ENCODE peak calls at places on chromosomes 6 and 20, in eight cellular contexts. One of them, this sample, is unnamed.

GRCh38 chr20:37276494-37277252 is 12.8 kb upstream of the MANBAL start:
- DNase-seq in CD8-positive, alpha-beta T cell: no peak
- DNase-seq in pancreas: peak; percentile 43
- DNase-seq in retinal pigment epithelial cell: no peak
- DNase-seq in foreskin fibroblast: peak; percentile 86
- DNase-seq in cardiac fibroblast: peak; percentile 85
- DNase-seq in breast epithelium: peak; percentile 49
- DNase-seq in tibial artery: peak; percentile 33
- DNase-seq in this sample: peak; percentile 85

GRCh38 chr20:37200926-37201826 is 21.8 kb upstream of the MROH8 start:
- DNase-seq in CD8-positive, alpha-beta T cell: no peak
- DNase-seq in retinal pigment epithelial cell: no peak
- DNase-seq in cardiac fibroblast: no peak
- DNase-seq in breast epithelium: no peak
- DNase-seq in foreskin fibroblast: no peak
- DNase-seq in tibial artery: no peak
- DNase-seq in pancreas: no peak
- DNase-seq in this sample: no peak

GRCh38 chr6:168150551-168151444 is 71.8 kb upstream of the FRMD1 start:
- DNase-seq in cardiac fibroblast: no peak
- DNase-seq in pancreas: no peak
- DNase-seq in retinal pigment epithelial cell: no peak
- DNase-seq in tibial artery: no peak
- DNase-seq in foreskin fibroblast: no peak
- DNase-seq in breast epithelium: peak; percentile 16
- DNase-seq in CD8-positive, alpha-beta T cell: no peak
- DNase-seq in this sample: no peak

GRCh38 chr6:113968472-113968871 is 2.5 kb downstream of the HDAC2 start:
- DNase-seq in retinal pigment epithelial cell: no peak
- DNase-seq in CD8-positive, alpha-beta T cell: no peak
- DNase-seq in tibial artery: no peak
- DNase-seq in foreskin fibroblast: no peak
- DNase-seq in pancreas: no peak
- DNase-seq in cardiac fibroblast: no peak
- DNase-seq in breast epithelium: no peak
- DNase-seq in this sample: no peak

GRCh38 chr20:18571009-18571408 is 3.8 kb downstream of the SMIM26 start:
- DNase-seq in CD8-positive, alpha-beta T cell: no peak
- DNase-seq in retinal pigment epithelial cell: no peak
- DNase-seq in breast epithelium: no peak
- DNase-seq in foreskin fibroblast: no peak
- DNase-seq in cardiac fibroblast: no peak
- DNase-seq in tibial artery: no peak
- DNase-seq in pancreas: no peak
- DNase-seq in this sample: no peak

GRCh38 chr20:44750081-44750805 is 4.6 kb downstream of the KCNK15 start:
- DNase-seq in pancreas: peak; percentile 17
- DNase-seq in retinal pigment epithelial cell: no peak
- DNase-seq in CD8-positive, alpha-beta T cell: no peak
- DNase-seq in tibial artery: no peak
- DNase-seq in foreskin fibroblast: no peak
- DNase-seq in cardiac fibroblast: no peak
- DNase-seq in breast epithelium: no peak
- DNase-seq in this sample: no peak

GRCh38 chr6:130050230-130050629 is 31.8 kb downstream of the L3MBTL3 start:
- DNase-seq in tibial artery: no peak
- DNase-seq in CD8-positive, alpha-beta T cell: no peak
- DNase-seq in retinal pigment epithelial cell: no peak
- DNase-seq in breast epithelium: no peak
- DNase-seq in cardiac fibroblast: peak; percentile 21
- DNase-seq in foreskin fibroblast: peak; percentile 47
- DNase-seq in pancreas: no peak
- DNase-seq in this sample: peak; percentile 15

GRCh38 chr20:20360464-20360863 is 7.4 kb upstream of the INSM1 start:
- DNase-seq in cardiac fibroblast: peak; percentile 76
- DNase-seq in breast epithelium: no peak
- DNase-seq in pancreas: no peak
- DNase-seq in CD8-positive, alpha-beta T cell: no peak
- DNase-seq in retinal pigment epithelial cell: peak; percentile 27
- DNase-seq in tibial artery: no peak
- DNase-seq in foreskin fibroblast: peak; percentile 52
- DNase-seq in this sample: peak; percentile 33

GRCh38 chr6:111623046-111623718 is 17.5 kb upstream of the TRAF3IP2 start:
- DNase-seq in pancreas: no peak
- DNase-seq in CD8-positive, alpha-beta T cell: no peak
- DNase-seq in foreskin fibroblast: no peak
- DNase-seq in cardiac fibroblast: no peak
- DNase-seq in retinal pigment epithelial cell: no peak
- DNase-seq in breast epithelium: no peak
- DNase-seq in tibial artery: no peak
- DNase-seq in this sample: no peak

GRCh38 chr20:49784291-49784690 is 28.3 kb upstream of the SLC9A8 start:
- DNase-seq in CD8-positive, alpha-beta T cell: no peak
- DNase-seq in cardiac fibroblast: no peak
- DNase-seq in pancreas: no peak
- DNase-seq in retinal pigment epithelial cell: no peak
- DNase-seq in tibial artery: no peak
- DNase-seq in breast epithelium: no peak
- DNase-seq in foreskin fibroblast: no peak
- DNase-seq in this sample: no peak

GRCh38 chr20:49786226-49786625 is 26.4 kb upstream of the SLC9A8 start:
- DNase-seq in pancreas: no peak
- DNase-seq in tibial artery: no peak
- DNase-seq in CD8-positive, alpha-beta T cell: no peak
- DNase-seq in breast epithelium: no peak
- DNase-seq in foreskin fibroblast: no peak
- DNase-seq in retinal pigment epithelial cell: no peak
- DNase-seq in cardiac fibroblast: no peak
- DNase-seq in this sample: no peak

GRCh38 chr20:49786671-49787370 is 25.8 kb upstream of the SLC9A8 start:
- DNase-seq in breast epithelium: no peak
- DNase-seq in tibial artery: no peak
- DNase-seq in pancreas: no peak
- DNase-seq in retinal pigment epithelial cell: no peak
- DNase-seq in foreskin fibroblast: no peak
- DNase-seq in cardiac fibroblast: peak; percentile 49
- DNase-seq in CD8-positive, alpha-beta T cell: no peak
- DNase-seq in this sample: no peak

GRCh38 chr20:49785851-49786174 is 26.8 kb upstream of the SLC9A8 start:
- DNase-seq in foreskin fibroblast: no peak
- DNase-seq in pancreas: no peak
- DNase-seq in retinal pigment epithelial cell: no peak
- DNase-seq in tibial artery: no peak
- DNase-seq in CD8-positive, alpha-beta T cell: no peak
- DNase-seq in breast epithelium: no peak
- DNase-seq in cardiac fibroblast: no peak
- DNase-seq in this sample: no peak

GRCh38 chr20:49785149-49785850 is 27.3 kb upstream of the SLC9A8 start:
- DNase-seq in breast epithelium: no peak
- DNase-seq in tibial artery: no peak
- DNase-seq in pancreas: no peak
- DNase-seq in CD8-positive, alpha-beta T cell: no peak
- DNase-seq in cardiac fibroblast: no peak
- DNase-seq in foreskin fibroblast: no peak
- DNase-seq in retinal pigment epithelial cell: no peak
- DNase-seq in this sample: no peak
- H3K4me3 ChIP-seq in breast epithelium: no peak overlapping the region
- H3K4me3 ChIP-seq in tibial artery: no peak overlapping the region
- H3K4me3 ChIP-seq in pancreas: no peak overlapping the region
- H3K4me3 ChIP-seq in CD8-positive, alpha-beta T cell: no peak overlapping the region
- H3K4me3 ChIP-seq in cardiac fibroblast: no peak overlapping the region
- H3K4me3 ChIP-seq in foreskin fibroblast: no peak overlapping the region
- H3K4me3 ChIP-seq in retinal pigment epithelial cell: no peak overlapping the region
- H3K4me3 ChIP-seq in this sample: no peak overlapping the region

GRCh38 chr20:11277170-11277569 is 603.4 kb upstream of the JAG1 start:
- DNase-seq in cardiac fibroblast: no peak
- DNase-seq in pancreas: no peak
- DNase-seq in foreskin fibroblast: no peak
- DNase-seq in CD8-positive, alpha-beta T cell: no peak
- DNase-seq in retinal pigment epithelial cell: no peak
- DNase-seq in tibial artery: no peak
- DNase-seq in breast epithelium: no peak
- DNase-seq in this sample: no peak

GRCh38 chr20:11271920-11272594 is 598.3 kb upstream of the JAG1 start:
- DNase-seq in cardiac fibroblast: no peak
- DNase-seq in breast epithelium: no peak
- DNase-seq in retinal pigment epithelial cell: no peak
- DNase-seq in pancreas: no peak
- DNase-seq in CD8-positive, alpha-beta T cell: no peak
- DNase-seq in foreskin fibroblast: no peak
- DNase-seq in tibial artery: no peak
- DNase-seq in this sample: no peak

GRCh38 chr20:11271319-11271718 is 597.5 kb upstream of the JAG1 start:
- DNase-seq in foreskin fibroblast: no peak
- DNase-seq in retinal pigment epithelial cell: no peak
- DNase-seq in cardiac fibroblast: no peak
- DNase-seq in breast epithelium: no peak
- DNase-seq in tibial artery: no peak
- DNase-seq in CD8-positive, alpha-beta T cell: no peak
- DNase-seq in pancreas: peak; percentile 29
- DNase-seq in this sample: no peak

GRCh38 chr20:11275740-11276139 is 601.9 kb upstream of the JAG1 start:
- DNase-seq in retinal pigment epithelial cell: no peak
- DNase-seq in breast epithelium: no peak
- DNase-seq in tibial artery: no peak
- DNase-seq in pancreas: no peak
- DNase-seq in foreskin fibroblast: no peak
- DNase-seq in CD8-positive, alpha-beta T cell: no peak
- DNase-seq in cardiac fibroblast: no peak
- DNase-seq in this sample: no peak

GRCh38 chr20:11274137-11274536 is 600.3 kb upstream of the JAG1 start:
- DNase-seq in foreskin fibroblast: peak; percentile 56
- DNase-seq in cardiac fibroblast: peak; percentile 84
- DNase-seq in CD8-positive, alpha-beta T cell: no peak
- DNase-seq in tibial artery: peak; percentile 32
- DNase-seq in retinal pigment epithelial cell: no peak
- DNase-seq in pancreas: no peak
- DNase-seq in breast epithelium: no peak
- DNase-seq in this sample: peak; percentile 45
- TF ChIP-seq CTCF in foreskin fibroblast: peak; percentile 26
- TF ChIP-seq CTCF in cardiac fibroblast: peak; percentile 38
- TF ChIP-seq CTCF in CD8-positive, alpha-beta T cell: no peak
- TF ChIP-seq CTCF in tibial artery: peak; percentile 58
- TF ChIP-seq CTCF in retinal pigment epithelial cell: peak; percentile 48
- TF ChIP-seq CTCF in pancreas: peak; percentile 18
- TF ChIP-seq CTCF in breast epithelium: no peak
- TF ChIP-seq CTCF in this sample: peak; percentile 45

DNA sequence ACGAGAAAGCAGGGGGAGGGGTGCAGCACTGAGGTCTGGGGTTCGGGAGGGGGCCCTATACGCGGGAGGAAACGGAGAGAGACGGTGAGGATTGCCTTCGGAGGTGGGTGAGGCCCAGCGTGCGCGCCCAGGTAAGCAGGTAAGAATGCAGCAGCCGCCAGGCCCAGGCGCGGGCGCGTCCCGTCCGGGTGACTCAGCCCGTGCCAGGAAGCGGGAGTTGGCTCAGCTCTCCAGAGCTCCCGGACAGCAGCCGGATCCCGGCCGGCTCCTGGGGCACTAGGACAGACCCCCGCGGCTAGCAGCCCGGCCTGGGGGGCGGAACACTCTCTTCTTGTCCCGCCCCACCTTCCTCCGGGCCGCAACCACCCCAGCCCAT is 1.5 kb upstream of the MDFI start:
- DNase-seq in tibial artery: no peak
- DNase-seq in CD8-positive, alpha-beta T cell: no peak
- DNase-seq in pancreas: peak; percentile 76
- DNase-seq in foreskin fibroblast: no peak
- DNase-seq in breast epithelium: peak; percentile 77
- DNase-seq in cardiac fibroblast: no peak
- DNase-seq in retinal pigment epithelial cell: no peak
- DNase-seq in this sample: no peak
- H3K4me3 ChIP-seq in tibial artery: peak overlapping the region; percentile 46
- H3K4me3 ChIP-seq in CD8-positive, alpha-beta T cell: no peak overlapping the region
- H3K4me3 ChIP-seq in pancreas: peak overlapping the region; percentile 44
- H3K4me3 ChIP-seq in foreskin fibroblast: no peak overlapping the region
- H3K4me3 ChIP-seq in breast epithelium: peak overlapping the region; percentile 79
- H3K4me3 ChIP-seq in cardiac fibroblast: no peak overlapping the region
- H3K4me3 ChIP-seq in retinal pigment epithelial cell: peak overlapping the region; percentile 21
- H3K4me3 ChIP-seq in this sample: peak overlapping the region; percentile 70

DNA sequence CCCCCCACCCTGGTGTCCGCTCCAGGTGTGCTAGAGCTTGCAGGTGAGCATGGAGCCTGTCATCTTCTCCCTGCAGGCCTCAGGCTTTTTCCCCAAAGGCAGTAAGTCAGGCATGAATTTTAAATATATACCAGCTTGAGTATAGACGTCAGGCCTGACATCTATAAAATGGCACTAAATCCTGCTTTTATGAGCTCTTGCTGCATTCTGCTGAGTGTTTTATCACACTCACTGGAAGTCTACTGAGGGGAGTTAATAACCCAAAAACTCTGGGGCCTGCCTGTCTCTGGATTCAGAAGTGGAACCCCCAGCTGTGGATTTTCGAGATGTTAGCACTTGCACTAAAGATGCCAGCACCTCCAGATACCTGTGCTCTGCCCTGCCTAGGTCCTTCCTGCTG is 133.4 kb upstream of the TOP1 start:
- DNase-seq in CD8-positive, alpha-beta T cell: no peak
- DNase-seq in breast epithelium: no peak
- DNase-seq in tibial artery: no peak
- DNase-seq in pancreas: no peak
- DNase-seq in foreskin fibroblast: no peak
- DNase-seq in retinal pigment epithelial cell: no peak
- DNase-seq in cardiac fibroblast: no peak
- DNase-seq in this sample: no peak
- TF ChIP-seq CTCF in CD8-positive, alpha-beta T cell: no peak
- TF ChIP-seq CTCF in breast epithelium: no peak
- TF ChIP-seq CTCF in tibial artery: no peak
- TF ChIP-seq CTCF in pancreas: no peak
- TF ChIP-seq CTCF in foreskin fibroblast: no peak
- TF ChIP-seq CTCF in retinal pigment epithelial cell: no peak
- TF ChIP-seq CTCF in cardiac fibroblast: no peak
- TF ChIP-seq CTCF in this sample: no peak

GRCh38 chr6:9507136-9507895 is 907.6 kb downstream of the TFAP2A start:
- DNase-seq in breast epithelium: no peak
- DNase-seq in tibial artery: no peak
- DNase-seq in CD8-positive, alpha-beta T cell: no peak
- DNase-seq in pancreas: no peak
- DNase-seq in retinal pigment epithelial cell: no peak
- DNase-seq in cardiac fibroblast: no peak
- DNase-seq in foreskin fibroblast: no peak
- DNase-seq in this sample: no peak

GRCh38 chr6:9504191-9504590 is 910.7 kb downstream of the TFAP2A start:
- DNase-seq in CD8-positive, alpha-beta T cell: no peak
- DNase-seq in foreskin fibroblast: no peak
- DNase-seq in cardiac fibroblast: no peak
- DNase-seq in retinal pigment epithelial cell: no peak
- DNase-seq in breast epithelium: no peak
- DNase-seq in tibial artery: no peak
- DNase-seq in pancreas: no peak
- DNase-seq in this sample: no peak

GRCh38 chr6:9499709-9500108 is 915.2 kb downstream of the TFAP2A start:
- DNase-seq in pancreas: no peak
- DNase-seq in foreskin fibroblast: no peak
- DNase-seq in breast epithelium: no peak
- DNase-seq in CD8-positive, alpha-beta T cell: no peak
- DNase-seq in cardiac fibroblast: no peak
- DNase-seq in tibial artery: no peak
- DNase-seq in retinal pigment epithelial cell: no peak
- DNase-seq in this sample: no peak

GRCh38 chr6:9502991-9503761 is 911.7 kb downstream of the TFAP2A start:
- DNase-seq in retinal pigment epithelial cell: peak; percentile 98
- DNase-seq in breast epithelium: no peak
- DNase-seq in CD8-positive, alpha-beta T cell: no peak
- DNase-seq in tibial artery: no peak
- DNase-seq in foreskin fibroblast: no peak
- DNase-seq in pancreas: no peak
- DNase-seq in cardiac fibroblast: peak; percentile 92
- DNase-seq in this sample: peak; percentile 87
- H3K4me3 ChIP-seq in retinal pigment epithelial cell: no peak overlapping the region
- H3K4me3 ChIP-seq in breast epithelium: no peak overlapping the region
- H3K4me3 ChIP-seq in CD8-positive, alpha-beta T cell: no peak overlapping the region
- H3K4me3 ChIP-seq in tibial artery: no peak overlapping the region
- H3K4me3 ChIP-seq in foreskin fibroblast: no peak overlapping the region
- H3K4me3 ChIP-seq in pancreas: no peak overlapping the region
- H3K4me3 ChIP-seq in cardiac fibroblast: no peak overlapping the region
- H3K4me3 ChIP-seq in this sample: no peak overlapping the region

This sample was measured in astrocyte of the cerebellum.